ENCODE peak calls at places on chromosomes 7 and 10, in nine cellular contexts. M is PC-9, K is HCT116, B is fibroblast of lung, H is PC-3, Z is IMR-90, Q is GM23248, O is GM23338, X is K562. N is an unnamed sample.

GRCh38 chr7:1927942-1928341 is 257.9 kb downstream of the ELFN1 start:
- DNase-seq in K (no peak), B (no peak), Z (no peak), O (no peak), M (no peak), X (no peak), Q (no peak), H (no peak), N (no peak)

GRCh38 chr10:110421512-110422138 is 76.1 kb upstream of the DUSP5 start:
- DNase-seq in Q (no peak), H (no peak), K (no peak), Z (no peak), M (no peak), B (no peak), X (peak), O (no peak), N (no peak)

GRCh38 chr10:20598590-20598989 is 298.5 kb downstream of the NEBL start:
- DNase-seq in H (peak), M (peak), B (peak), O (peak), K (no peak), Q (peak), X (no peak), Z (peak), N (peak)

GRCh38 chr7:130426541-130426940 is 14.3 kb downstream of the CEP41 start:
- DNase-seq in Q (no peak), X (no peak), O (no peak), M (no peak), K (no peak), Z (no peak), H (no peak), B (no peak), N (no peak)

GRCh38 chr10:14543904-14544210 is 213.1 kb upstream of the FRMD4A start:
- DNase-seq in Z (no peak), X (no peak), M (no peak), O (no peak), B (no peak), K (no peak), H (no peak), Q (no peak), N (no peak)

GRCh38 chr7:90178592-90179279 is 24.5 kb downstream of the STEAP1 start:
- DNase-seq in O (no peak), H (peak), Z (peak), Q (peak), K (peak), B (peak), M (peak), X (no peak), N (peak)

GRCh38 chr10:98267894-98268693 is at the start of gene LOXL4:
- DNase-seq in O (peak), B (peak), Z (no peak), H (peak), M (no peak), Q (peak), K (no peak), X (peak), N (peak)

GRCh38 chr7:55420535-55420934 is 55.4 kb downstream of the LANCL2 start:
- DNase-seq in X (no peak), K (no peak), Q (peak), O (no peak), H (peak), B (peak), M (no peak), Z (peak), N (no peak)

GRCh38 chr7:155811895-155812761 is at the start of gene SHH:
- DNase-seq in M (no peak), H (no peak), X (no peak), B (peak), O (peak), K (no peak), Q (peak), Z (peak), N (peak)

GRCh38 chr7:29987083-29987482 is 2.5 kb downstream of the SCRN1 start:
- DNase-seq in X (no peak), H (peak), Q (peak), K (no peak), M (peak), O (no peak), B (no peak), Z (peak), N (no peak)

GRCh38 chr10:28810062-28810870 is 132.9 kb downstream of the BAMBI start:
- DNase-seq in B (no peak), M (no peak), Q (no peak), Z (peak), H (peak), K (no peak), O (peak), X (peak), N (peak)

GRCh38 chr10:12403119-12403518 is 53.8 kb downstream of the CAMK1D start:
- DNase-seq in Q (no peak), M (no peak), K (no peak), H (no peak), O (no peak), B (no peak), Z (no peak), X (no peak), N (no peak)

GRCh38 chr10:100642295-100642994 is 102.9 kb upstream of the PAX2 start:
- DNase-seq in Z (no peak), B (no peak), X (no peak), Q (no peak), M (no peak), K (no peak), H (no peak), O (peak), N (no peak)

GRCh38 chr10:89959433-89960110 is 258.2 kb downstream of the KIF20B start:
- DNase-seq in M (no peak), O (no peak), X (no peak), B (peak), Z (no peak), K (no peak), Q (no peak), H (no peak), N (no peak)

GRCh38 chr7:41809487-41810257 is 106.8 kb upstream of the INHBA start:
- DNase-seq in B (peak), K (no peak), Q (peak), O (no peak), M (no peak), X (no peak), H (no peak), Z (peak), N (no peak)

GRCh38 chr10:13722747-13723657 is 136.2 kb downstream of the PRPF18 start:
- DNase-seq in Z (peak), O (no peak), B (peak), X (no peak), M (no peak), H (no peak), Q (peak), K (no peak), N (no peak)

GRCh38 chr7:29281782-29282541 is 87.4 kb downstream of the CHN2 start:
- DNase-seq in M (no peak), B (peak), K (no peak), H (no peak), O (no peak), X (no peak), Z (no peak), Q (no peak), N (peak)

GRCh38 chr7:141366098-141366621 is 185.1 kb upstream of the AGK start:
- DNase-seq in X (no peak), Z (no peak), M (no peak), O (peak), H (no peak), B (peak), Q (no peak), K (no peak), N (no peak)

GRCh38 chr7:76310102-76310957 is 7.9 kb downstream of the HSPB1 start:
- DNase-seq in B (no peak), Q (no peak), O (no peak), M (no peak), Z (no peak), K (no peak), H (no peak), X (peak), N (no peak)

GRCh38 chr7:101094791-101095375 is 9.6 kb downstream of the TRIM56 start:
- DNase-seq in Q (peak), H (peak), Z (peak), M (peak), O (peak), K (no peak), X (peak), B (peak), N (peak)

GRCh38 chr10:16756561-16757221 is 60.5 kb downstream of the RSU1 start:
- DNase-seq in M (no peak), Q (peak), B (peak), H (no peak), K (no peak), Z (peak), X (no peak), O (no peak), N (no peak)

GRCh38 chr7:64793106-64793755 is 997 bp upstream of the ZNF138 start:
- DNase-seq in Z (peak), Q (peak), H (no peak), O (no peak), K (no peak), M (no peak), X (peak), B (peak), N (no peak)

GRCh38 chr7:78673272-78673671 is 780.2 kb downstream of the MAGI2 start:
- DNase-seq in B (no peak), H (no peak), K (no peak), Z (no peak), O (no peak), M (no peak), Q (no peak), X (no peak), N (no peak)

DNA sequence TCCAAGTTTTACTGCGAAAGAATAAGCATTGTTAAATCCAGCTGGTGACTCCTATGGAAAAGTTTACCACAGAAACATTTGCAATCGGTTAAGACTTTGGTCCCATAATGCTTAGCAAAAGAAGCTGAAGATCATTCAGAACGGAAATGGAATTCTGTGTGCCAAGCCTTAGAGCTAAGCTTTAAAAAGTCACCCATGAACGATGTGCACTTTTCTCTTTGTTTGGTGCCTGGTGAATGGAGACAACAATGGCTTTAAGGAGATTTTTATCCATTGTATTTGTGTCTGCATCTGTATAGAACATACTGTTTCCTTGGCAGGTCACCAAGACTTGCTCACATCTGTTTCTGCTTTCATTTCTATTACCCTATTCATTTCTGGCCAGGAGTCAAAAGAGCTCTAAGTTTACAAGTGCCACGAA is 26.3 kb upstream of the COL1A2 start:
- DNase-seq in B (peak), H (no peak), O (no peak), Z (peak), X (no peak), K (no peak), M (no peak), Q (peak), N (no peak)
- H3K27ac ChIP-seq in B (peak), H (no peak), O (no peak), Z (peak), X (no peak), K (no peak), M (no peak), Q (peak), N (no peak)

GRCh38 chr10:48604408-48605263 is at the start of gene ARHGAP22:
- DNase-seq in B (peak), Z (peak), X (peak), M (peak), H (peak), O (peak), Q (peak), K (no peak), N (peak)

GRCh38 chr10:48605786-48606529 is 1.1 kb upstream of the ARHGAP22 start:
- DNase-seq in Z (peak), H (peak), K (no peak), B (peak), O (no peak), M (no peak), Q (peak), X (no peak), N (no peak)

GRCh38 chr10:48604039-48604407 is 850 bp downstream of the ARHGAP22 start:
- DNase-seq in Q (peak), H (no peak), X (no peak), O (no peak), B (no peak), K (no peak), Z (no peak), M (no peak), N (no peak)

GRCh38 chr10:48606530-48607355 is 1.9 kb upstream of the ARHGAP22 start:
- DNase-seq in M (peak), Q (peak), O (no peak), H (peak), K (no peak), Z (peak), B (peak), X (no peak), N (peak)

GRCh38 chr10:48605264-48605615 is 367 bp upstream of the ARHGAP22 start:
- DNase-seq in X (no peak), Q (peak), Z (peak), B (no peak), H (peak), M (no peak), O (no peak), K (no peak), N (no peak)
- H2AFZ ChIP-seq in X (no peak), Q (peak), Z (peak), B (no peak), H (peak), M (peak), O (peak), K (peak), N (no peak)

GRCh38 chr7:27143022-27143949 is at the start of gene HOXA5:
- DNase-seq in K (no peak), Q (no peak), Z (peak), B (peak), O (peak), M (no peak), X (no peak), H (no peak), N (peak)

GRCh38 chr7:27142562-27143021 is 889 bp downstream of the HOXA5 start:
- DNase-seq in K (no peak), X (no peak), Z (no peak), Q (no peak), H (no peak), B (no peak), O (no peak), M (no peak), N (no peak)

GRCh38 chr7:27141138-27141537 is 2.3 kb downstream of the HOXA5 start:
- DNase-seq in B (no peak), K (no peak), X (no peak), Z (no peak), M (no peak), Q (no peak), H (no peak), O (no peak), N (no peak)

GRCh38 chr7:27140108-27140842 is 3.2 kb downstream of the HOXA5 start:
- DNase-seq in K (no peak), Q (no peak), X (no peak), M (no peak), O (no peak), B (no peak), H (no peak), Z (no peak), N (no peak)

GRCh38 chr7:27141591-27142561 is 1.6 kb downstream of the HOXA5 start:
- DNase-seq in Q (no peak), X (no peak), H (no peak), M (no peak), B (peak), O (peak), K (no peak), Z (no peak), N (peak)
- H3K27ac ChIP-seq in Q (no peak), X (no peak), H (no peak), M (no peak), B (peak), O (no peak), K (no peak), Z (peak), N (no peak)

GRCh38 chr10:75101416-75102251 is 9.8 kb upstream of the SAMD8 start:
- DNase-seq in Q (no peak), X (no peak), M (no peak), O (no peak), Z (no peak), K (no peak), B (no peak), H (no peak), N (no peak)

GRCh38 chr10:75100764-75101291 is 10.6 kb upstream of the SAMD8 start:
- DNase-seq in K (no peak), Z (no peak), H (no peak), O (no peak), X (no peak), M (no peak), Q (no peak), B (no peak), N (no peak)

GRCh38 chr10:75103881-75104686 is 7.4 kb upstream of the SAMD8 start:
- DNase-seq in Z (no peak), H (no peak), Q (no peak), X (no peak), B (no peak), K (no peak), O (no peak), M (no peak), N (no peak)

GRCh38 chr10:75104842-75105241 is 6.6 kb upstream of the SAMD8 start:
- DNase-seq in M (no peak), B (no peak), Q (no peak), X (no peak), Z (no peak), H (no peak), O (no peak), K (no peak), N (no peak)

DNA sequence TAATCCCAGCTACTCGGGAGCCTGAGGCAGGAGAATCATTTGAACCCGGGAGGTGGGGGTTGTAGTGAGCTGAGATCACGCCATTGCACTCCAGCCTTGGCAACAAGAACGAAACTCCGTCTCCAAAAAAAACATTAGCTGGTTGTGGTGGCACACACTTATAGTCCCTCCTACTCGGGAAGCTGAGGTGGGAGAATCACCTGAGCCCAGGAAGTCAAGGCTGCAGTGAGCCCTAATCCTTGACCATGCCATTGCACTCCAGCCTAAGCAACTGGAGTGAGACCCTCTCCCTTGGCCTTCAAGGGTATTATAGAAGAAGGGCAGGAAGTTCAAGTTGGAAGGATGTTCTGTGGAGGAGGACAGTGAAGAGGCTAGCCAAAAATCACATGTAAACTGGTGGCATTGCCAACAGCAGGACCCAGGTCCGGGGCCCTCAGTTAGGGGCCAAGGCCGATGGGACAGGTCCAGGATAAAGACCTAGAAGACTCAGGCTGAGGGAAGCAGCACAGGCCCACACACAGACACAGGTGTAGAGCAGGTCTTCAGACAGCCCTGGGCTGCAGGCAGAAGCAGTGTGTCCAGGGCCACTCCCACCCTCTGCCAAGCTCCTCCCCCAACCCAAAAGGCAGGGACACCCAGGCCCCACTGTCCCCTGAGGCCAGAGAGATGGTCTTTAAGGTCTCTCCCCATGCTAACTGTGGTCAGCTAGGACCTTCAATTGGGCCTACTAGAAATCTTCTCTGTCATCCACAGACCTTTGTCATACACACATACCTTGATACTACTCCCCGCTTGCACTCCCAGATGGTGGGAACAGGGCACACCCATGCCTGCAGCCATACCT is 8.4 kb upstream of the SAMD8 start:
- DNase-seq in H (no peak), M (no peak), Z (no peak), Q (no peak), O (no peak), B (no peak), X (no peak), K (no peak), N (no peak)
- H2AFZ ChIP-seq in H (no peak), M (no peak), Z (peak), Q (no peak), O (no peak), B (no peak), X (no peak), K (no peak), N (no peak)